ENCODE peak calls at places on chromosomes 12 and 14, in four cellular contexts. One of them, this sample, is unnamed.

GRCh38 chr14:67237591-67237990 is 3.6 kb upstream of the PALS1 start:
- DNase-seq in SJSA1: no peak
- DNase-seq in A549: no peak
- DNase-seq in tibial artery: no peak
- DNase-seq in this sample: no peak

GRCh38 chr12:69880566-69880965 is 55.5 kb downstream of the MYRFL start:
- DNase-seq in SJSA1: no peak
- DNase-seq in A549: peak; percentile 16
- DNase-seq in tibial artery: no peak
- DNase-seq in this sample: no peak

GRCh38 chr12:123223241-123223668 is 9.7 kb downstream of the MPHOSPH9 start:
- DNase-seq in SJSA1: no peak
- DNase-seq in A549: no peak
- DNase-seq in tibial artery: no peak
- DNase-seq in this sample: no peak

GRCh38 chr14:59823190-59823589 is 47.4 kb downstream of the RTN1 start:
- DNase-seq in SJSA1: no peak
- DNase-seq in A549: no peak
- DNase-seq in tibial artery: no peak
- DNase-seq in this sample: no peak

GRCh38 chr14:23114669-23115491 is 4.2 kb downstream of the CEBPE start:
- DNase-seq in SJSA1: peak; percentile 85
- DNase-seq in A549: peak; percentile 80
- DNase-seq in tibial artery: no peak
- DNase-seq in this sample: peak; percentile 62

GRCh38 chr12:65670775-65671174 is 153.5 kb upstream of the HMGA2 start:
- DNase-seq in SJSA1: no peak
- DNase-seq in A549: no peak
- DNase-seq in tibial artery: no peak
- DNase-seq in this sample: peak; percentile 15

GRCh38 chr12:52146822-52147366 is 44.9 kb downstream of the KRT80 start:
- DNase-seq in SJSA1: no peak
- DNase-seq in A549: peak; percentile 72
- DNase-seq in tibial artery: no peak
- DNase-seq in this sample: no peak

GRCh38 chr14:28690029-28690683 is 76.4 kb upstream of the FOXG1 start:
- DNase-seq in SJSA1: no peak
- DNase-seq in A549: no peak
- DNase-seq in tibial artery: no peak
- DNase-seq in this sample: no peak

GRCh38 chr12:106291342-106291741 is 11.2 kb upstream of the TCP11L2 start:
- DNase-seq in SJSA1: no peak
- DNase-seq in A549: no peak
- DNase-seq in tibial artery: no peak
- DNase-seq in this sample: no peak

GRCh38 chr12:32312049-32312670 is 87.2 kb upstream of the FGD4 start:
- DNase-seq in SJSA1: peak; percentile 40
- DNase-seq in A549: peak; percentile 80
- DNase-seq in tibial artery: no peak
- DNase-seq in this sample: no peak

GRCh38 chr12:104426926-104427546 is 29.7 kb upstream of the CHST11 start:
- DNase-seq in SJSA1: peak; percentile 6
- DNase-seq in A549: no peak
- DNase-seq in tibial artery: no peak
- DNase-seq in this sample: peak; percentile 25

GRCh38 chr14:105456736-105457703 is 17.6 kb upstream of the CRIP2 start:
- DNase-seq in SJSA1: no peak
- DNase-seq in A549: peak; percentile 35
- DNase-seq in tibial artery: no peak
- DNase-seq in this sample: no peak

GRCh38 chr14:81414123-81414522 is 14.0 kb upstream of the STON2 start:
- DNase-seq in SJSA1: no peak
- DNase-seq in A549: no peak
- DNase-seq in tibial artery: no peak
- DNase-seq in this sample: no peak

GRCh38 chr12:130875193-130875592 is 3.3 kb downstream of the RAN start:
- DNase-seq in SJSA1: no peak
- DNase-seq in A549: no peak
- DNase-seq in tibial artery: no peak
- DNase-seq in this sample: no peak

GRCh38 chr14:71113376-71113775 is 206.1 kb downstream of the PCNX1 start:
- DNase-seq in SJSA1: no peak
- DNase-seq in A549: no peak
- DNase-seq in tibial artery: no peak
- DNase-seq in this sample: no peak

GRCh38 chr14:104678901-104679705 is 10.3 kb upstream of the INF2 start:
- DNase-seq in SJSA1: no peak
- DNase-seq in A549: no peak
- DNase-seq in tibial artery: no peak
- DNase-seq in this sample: no peak

DNA sequence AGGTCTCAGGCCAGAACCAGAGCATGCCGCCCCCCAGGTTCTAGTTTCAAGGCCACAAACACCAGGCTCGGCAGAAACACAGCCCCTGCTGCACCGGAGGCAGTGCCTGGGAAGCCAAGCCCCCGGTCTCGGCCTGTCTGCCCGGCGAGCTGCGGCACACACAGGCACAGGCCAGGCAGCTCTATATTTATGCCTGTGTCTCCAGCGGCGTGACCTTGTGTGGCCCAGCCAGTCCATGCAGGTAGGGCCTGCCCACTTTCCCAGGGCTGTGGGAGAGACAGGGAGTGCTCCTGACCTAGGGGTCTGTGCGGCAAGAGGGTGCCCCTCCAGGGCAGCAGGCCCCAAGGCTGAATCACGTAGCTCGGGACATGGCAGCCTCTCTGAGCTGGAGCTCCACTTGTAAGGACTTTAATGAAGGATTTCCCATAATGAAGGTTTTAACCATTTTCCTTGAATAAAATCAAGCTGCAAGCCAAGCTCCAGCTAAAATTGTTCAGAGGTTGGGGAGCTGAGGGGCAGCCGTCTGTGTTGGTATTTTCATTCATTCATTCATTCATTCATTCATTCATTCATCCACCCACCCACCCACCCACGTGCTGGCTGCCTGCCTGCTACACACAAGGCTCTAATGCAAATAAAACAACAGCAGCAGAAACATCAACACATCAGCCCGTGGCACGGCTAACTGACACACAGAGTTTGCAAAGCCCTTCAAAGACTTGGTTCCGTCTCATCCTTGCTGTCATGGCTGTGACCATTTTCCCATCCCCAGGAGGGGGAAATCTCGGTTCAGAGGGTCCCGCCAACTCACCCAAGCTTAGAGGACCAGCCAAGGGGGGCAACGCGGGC is 92.0 kb downstream of the RFLNA start:
- DNase-seq in SJSA1: no peak
- DNase-seq in A549: peak; percentile 66
- DNase-seq in tibial artery: no peak
- DNase-seq in this sample: peak; percentile 48
- H3K27ac ChIP-seq in SJSA1: peak overlapping the region; percentile 85
- H3K27ac ChIP-seq in A549: peak overlapping the region; percentile 100
- H3K27ac ChIP-seq in tibial artery: peak overlapping the region; percentile 90
- H3K27ac ChIP-seq in this sample: peak overlapping the region; percentile 96

GRCh38 chr12:122121341-122122192 is 43.0 kb downstream of the MLXIP start:
- DNase-seq in SJSA1: no peak
- DNase-seq in A549: no peak
- DNase-seq in tibial artery: no peak
- DNase-seq in this sample: no peak

GRCh38 chr12:122124370-122124769 is 45.8 kb downstream of the MLXIP start:
- DNase-seq in SJSA1: no peak
- DNase-seq in A549: no peak
- DNase-seq in tibial artery: no peak
- DNase-seq in this sample: no peak

GRCh38 chr12:122125452-122126341 is 47.1 kb downstream of the MLXIP start:
- DNase-seq in SJSA1: no peak
- DNase-seq in A549: no peak
- DNase-seq in tibial artery: no peak
- DNase-seq in this sample: no peak

GRCh38 chr12:122123051-122123760 is 44.6 kb downstream of the MLXIP start:
- DNase-seq in SJSA1: peak; percentile 81
- DNase-seq in A549: peak; percentile 76
- DNase-seq in tibial artery: peak; percentile 69
- DNase-seq in this sample: peak; percentile 70

GRCh38 chr12:122123761-122124145 is 45.2 kb downstream of the MLXIP start:
- DNase-seq in SJSA1: no peak
- DNase-seq in A549: no peak
- DNase-seq in tibial artery: no peak
- DNase-seq in this sample: no peak
- H3K27ac ChIP-seq in SJSA1: no peak overlapping the region
- H3K27ac ChIP-seq in A549: peak overlapping the region; percentile 83
- H3K27ac ChIP-seq in tibial artery: no peak overlapping the region
- H3K27ac ChIP-seq in this sample: peak overlapping the region; percentile 49

GRCh38 chr14:54105406-54105805 is 148.8 kb upstream of the BMP4 start:
- DNase-seq in SJSA1: no peak
- DNase-seq in A549: no peak
- DNase-seq in tibial artery: no peak
- DNase-seq in this sample: peak; percentile 53

GRCh38 chr14:54106802-54107377 is 150.3 kb upstream of the BMP4 start:
- DNase-seq in SJSA1: peak; percentile 59
- DNase-seq in A549: no peak
- DNase-seq in tibial artery: no peak
- DNase-seq in this sample: peak; percentile 51

GRCh38 chr14:54105898-54106297 is 149.3 kb upstream of the BMP4 start:
- DNase-seq in SJSA1: no peak
- DNase-seq in A549: no peak
- DNase-seq in tibial artery: no peak
- DNase-seq in this sample: peak; percentile 85

GRCh38 chr14:54108481-54109471 is 152.2 kb upstream of the BMP4 start:
- DNase-seq in SJSA1: peak; percentile 88
- DNase-seq in A549: peak; percentile 17
- DNase-seq in tibial artery: no peak
- DNase-seq in this sample: peak; percentile 75

GRCh38 chr14:54109521-54110120 is 153.0 kb upstream of the BMP4 start:
- DNase-seq in SJSA1: no peak
- DNase-seq in A549: no peak
- DNase-seq in tibial artery: no peak
- DNase-seq in this sample: no peak
- H3K27ac ChIP-seq in SJSA1: no peak overlapping the region
- H3K27ac ChIP-seq in A549: peak overlapping the region; percentile 47
- H3K27ac ChIP-seq in tibial artery: no peak overlapping the region
- H3K27ac ChIP-seq in this sample: peak overlapping the region; percentile 53

DNA sequence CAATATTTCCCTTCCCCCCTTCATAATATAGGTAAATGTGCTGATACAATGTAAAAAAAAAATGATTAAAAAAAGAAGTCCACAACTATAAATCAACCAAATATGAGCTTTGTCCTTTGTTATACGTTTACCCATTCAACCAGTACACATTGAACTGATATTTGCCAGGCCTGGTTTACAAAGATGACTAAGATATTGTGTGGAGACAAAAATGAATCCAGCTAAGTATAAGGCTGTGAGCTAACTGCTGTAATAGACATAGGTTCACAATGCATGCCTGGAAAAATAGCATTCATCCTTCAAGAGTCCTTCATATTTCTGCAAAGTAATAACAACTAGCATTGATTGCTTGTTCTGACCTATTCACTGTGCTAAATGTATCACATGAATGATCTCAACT is 6.9 kb downstream of the C12orf56 start:
- DNase-seq in SJSA1: no peak
- DNase-seq in A549: no peak
- DNase-seq in tibial artery: no peak
- DNase-seq in this sample: no peak
- H3K27ac ChIP-seq in SJSA1: no peak overlapping the region
- H3K27ac ChIP-seq in A549: no peak overlapping the region
- H3K27ac ChIP-seq in tibial artery: no peak overlapping the region
- H3K27ac ChIP-seq in this sample: no peak overlapping the region

GRCh38 chr14:94599656-94600004 is 12.6 kb upstream of the SERPINA3 start:
- DNase-seq in SJSA1: no peak
- DNase-seq in A549: peak; percentile 81
- DNase-seq in tibial artery: no peak
- DNase-seq in this sample: no peak

GRCh38 chr14:94601961-94602391 is 10.2 kb upstream of the SERPINA3 start:
- DNase-seq in SJSA1: peak; percentile 76
- DNase-seq in A549: peak; percentile 75
- DNase-seq in tibial artery: peak; percentile 92
- DNase-seq in this sample: no peak

GRCh38 chr14:94600148-94600545 is 12.0 kb upstream of the SERPINA3 start:
- DNase-seq in SJSA1: no peak
- DNase-seq in A549: no peak
- DNase-seq in tibial artery: no peak
- DNase-seq in this sample: no peak

GRCh38 chr14:94598816-94599655 is 13.2 kb upstream of the SERPINA3 start:
- DNase-seq in SJSA1: peak; percentile 80
- DNase-seq in A549: peak; percentile 98
- DNase-seq in tibial artery: peak; percentile 79
- DNase-seq in this sample: peak; percentile 20

DNA sequence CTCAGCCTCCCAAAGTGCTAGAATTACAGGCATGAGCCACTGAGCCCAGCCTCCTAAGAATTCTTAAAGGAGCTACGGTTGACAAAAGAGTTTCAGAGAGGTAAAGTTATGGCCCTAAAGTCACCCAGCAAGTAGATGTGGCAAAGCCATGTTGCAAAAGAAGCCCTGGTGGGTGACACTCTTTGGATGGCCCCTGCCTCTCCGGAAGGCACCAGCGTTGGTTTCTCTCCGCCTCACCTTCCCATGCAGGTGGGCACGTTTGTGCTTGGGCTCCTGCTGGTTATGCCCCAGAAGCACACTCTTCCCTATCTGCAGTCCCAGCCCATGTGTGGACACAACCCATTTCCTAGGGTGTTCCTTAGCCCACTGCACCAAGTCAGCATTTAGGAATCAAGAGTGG is 9.5 kb upstream of the SERPINA3 start:
- DNase-seq in SJSA1: no peak
- DNase-seq in A549: no peak
- DNase-seq in tibial artery: peak; percentile 7
- DNase-seq in this sample: no peak
- H3K27ac ChIP-seq in SJSA1: no peak overlapping the region
- H3K27ac ChIP-seq in A549: peak overlapping the region; percentile 98
- H3K27ac ChIP-seq in tibial artery: peak overlapping the region; percentile 74
- H3K27ac ChIP-seq in this sample: no peak overlapping the region

DNA sequence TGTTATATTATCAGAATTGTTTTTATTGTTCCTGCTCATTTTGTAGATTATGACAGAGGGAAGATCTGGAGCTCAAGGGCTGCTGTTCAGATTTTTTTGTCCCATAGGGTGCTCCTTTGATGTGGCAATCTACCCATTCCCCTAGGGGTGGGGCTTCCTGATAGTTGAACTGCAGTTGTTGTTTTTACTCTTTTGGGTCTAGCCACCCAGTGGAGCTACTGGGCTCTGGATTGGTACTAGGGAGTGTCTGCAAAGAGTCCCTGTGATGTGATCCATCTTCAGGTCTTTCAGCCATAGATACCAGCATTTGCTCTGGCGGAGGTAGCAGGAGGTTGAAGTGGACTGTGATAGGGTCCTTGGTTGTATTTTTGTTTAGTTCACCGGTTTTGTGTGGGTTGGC is 57.9 kb upstream of the SLCO1B1 start:
- DNase-seq in SJSA1: no peak
- DNase-seq in A549: no peak
- DNase-seq in tibial artery: no peak
- DNase-seq in this sample: no peak
- H3K27ac ChIP-seq in SJSA1: no peak overlapping the region
- H3K27ac ChIP-seq in A549: peak overlapping the region; percentile 60
- H3K27ac ChIP-seq in tibial artery: no peak overlapping the region
- H3K27ac ChIP-seq in this sample: peak overlapping the region; percentile 86

GRCh38 chr12:27548301-27549199 is 24.5 kb downstream of the PPFIBP1 start:
- DNase-seq in SJSA1: no peak
- DNase-seq in A549: no peak
- DNase-seq in tibial artery: no peak
- DNase-seq in this sample: no peak
- H3K27ac ChIP-seq in SJSA1: peak overlapping the region; percentile 95
- H3K27ac ChIP-seq in A549: peak overlapping the region; percentile 96
- H3K27ac ChIP-seq in tibial artery: peak overlapping the region; percentile 34
- H3K27ac ChIP-seq in this sample: peak overlapping the region; percentile 98